ENCODE peak calls at places on chromosomes 2 and 18, in nine cellular contexts. Y is activated naive CD8-positive, alpha-beta T cell treated with anti-CD3 and anti-CD28 coated beads, Interleukin-2, amount 50 U/mL, for 24 hours; B is stimulated activated CD8-positive, alpha-beta memory T cell treated with anti-CD3 and anti-CD28 coated beads, Interleukin-2, amount 100 ng/mL, for 48 hours; H is NCI-H1105; M is Right ventricle myocardium superior; A is HTR-8/SVneo; T is M059J; R is brain microvascular endothelial cell; S is SW 1271. W is an unnamed sample.
A peak's percentile ranks its signal among the peaks of the same experiment; 100 is the strongest.

GRCh38 chr2:183037660-183038340 is 457 bp downstream of the NCKAP1 start:
- DNase-seq in Y (peak; percentile 38), B (peak; percentile 14), H (no peak), M (no peak), A (peak; percentile 10), T (peak; percentile 46), R (peak; percentile 11), S (peak; percentile 45), W (peak; percentile 16)

GRCh38 chr18:26696318-26696717 is 148.0 kb upstream of the KCTD1 start:
- DNase-seq in Y (no peak), B (no peak), H (no peak), M (no peak), A (no peak), T (no peak), R (no peak), S (no peak), W (no peak)

GRCh38 chr2:70535573-70535972 is 18.1 kb downstream of the TGFA start:
- DNase-seq in Y (no peak), B (no peak), H (no peak), M (no peak), A (no peak), T (no peak), R (no peak), S (no peak), W (no peak)

GRCh38 chr2:222305510-222306392 is 7.0 kb upstream of the PAX3 start:
- DNase-seq in Y (no peak), B (no peak), H (no peak), M (no peak), A (no peak), T (peak; percentile 46), R (no peak), S (no peak), W (no peak)

GRCh38 chr2:45651415-45652089 is at the start of gene PRKCE:
- DNase-seq in Y (peak; percentile 59), B (peak; percentile 17), H (no peak), M (peak; percentile 78), A (peak; percentile 37), T (peak; percentile 38), R (peak; percentile 17), S (peak; percentile 51), W (peak; percentile 25)

GRCh38 chr2:236745420-236746210 is 176.0 kb downstream of the ACKR3 start:
- DNase-seq in Y (no peak), B (no peak), H (no peak), M (no peak), A (peak; percentile 57), T (peak; percentile 90), R (peak; percentile 93), S (no peak), W (no peak)

GRCh38 chr2:235844561-235844960 is 323.6 kb downstream of the GBX2 start:
- DNase-seq in Y (no peak), B (no peak), H (no peak), M (no peak), A (no peak), T (no peak), R (no peak), S (no peak), W (no peak)

GRCh38 chr18:76847926-76848325 is 25.6 kb downstream of the ZNF236 start:
- DNase-seq in Y (no peak), B (no peak), H (no peak), M (no peak), A (peak; percentile 7), T (no peak), R (no peak), S (no peak), W (no peak)

GRCh38 chr2:38740851-38741541 is 10.2 kb downstream of the SRSF7 start:
- DNase-seq in Y (no peak), B (no peak), H (no peak), M (no peak), A (peak; percentile 59), T (peak; percentile 53), R (no peak), S (peak; percentile 76), W (no peak)